ENCODE peak calls at places on chromosome 13, in five cellular contexts. Y is stimulated activated naive CD8-positive, alpha-beta T cell treated with anti-CD3 and anti-CD28 coated beads, Interleukin-15, amount 100 ng/mL, for 72 hours; P is cardiac muscle cell; M is substantia nigra; T is body of pancreas. F is an unnamed sample.

GRCh38 chr13:49303533-49304252 is 56.0 kb downstream of the CDADC1 start:
- DNase-seq in M (peak; percentile 33), P (no peak), T (peak; percentile 76), Y (no peak), F (no peak)

GRCh38 chr13:96018135-96018534 is 35.1 kb downstream of the UGGT2 start:
- DNase-seq in P (no peak), Y (no peak), M (no peak), T (no peak), F (no peak)

GRCh38 chr13:101919541-101920306 is 467.2 kb downstream of the ITGBL1 start:
- DNase-seq in Y (no peak), P (peak; percentile 76), T (no peak), M (no peak), F (no peak)

GRCh38 chr13:41974262-41974900 is 13.5 kb upstream of the VWA8 start:
- DNase-seq in T (no peak), M (no peak), P (no peak), Y (no peak), F (no peak)

GRCh38 chr13:38530492-38530891 is 156.4 kb upstream of the FREM2 start:
- DNase-seq in P (peak; percentile 29), M (no peak), Y (no peak), T (no peak), F (no peak)

GRCh38 chr13:60411464-60411863 is 14.4 kb downstream of the TDRD3 start:
- DNase-seq in Y (no peak), P (no peak), M (no peak), T (no peak), F (no peak)

GRCh38 chr13:113857531-113858195 is 6.2 kb downstream of the GAS6 start:
- DNase-seq in M (no peak), T (peak; percentile 0), Y (no peak), P (no peak), F (no peak)

GRCh38 chr13:98687319-98687718 is 65.2 kb downstream of the SLC15A1 start:
- DNase-seq in P (no peak), T (no peak), M (no peak), Y (no peak), F (no peak)

GRCh38 chr13:35252536-35253205 is 223.8 kb downstream of the MAB21L1 start:
- DNase-seq in Y (no peak), P (no peak), T (no peak), M (no peak), F (no peak)

GRCh38 chr13:107680115-107680514 is 535.2 kb downstream of the LIG4 start:
- DNase-seq in P (no peak), T (no peak), M (no peak), Y (no peak), F (no peak)

GRCh38 chr13:70874646-70875045 is 766.4 kb upstream of the KLHL1 start:
- DNase-seq in Y (no peak), P (no peak), T (no peak), M (no peak), F (no peak)

GRCh38 chr13:113052971-113053370 is 52.6 kb upstream of the F7 start:
- DNase-seq in M (no peak), P (no peak), T (no peak), Y (no peak), F (peak; percentile 53)

GRCh38 chr13:58955546-58956385 is 1208.0 kb downstream of the DIAPH3 start:
- DNase-seq in T (no peak), M (no peak), P (no peak), Y (no peak), F (no peak)

GRCh38 chr13:51814825-51815650 is 11.1 kb upstream of the DHRS12 start:
- DNase-seq in Y (peak; percentile 77), P (peak; percentile 72), T (peak; percentile 78), M (peak; percentile 25), F (no peak)

GRCh38 chr13:93217701-93218100 is 8.9 kb upstream of the GPC6 start:
- DNase-seq in Y (no peak), M (no peak), T (no peak), P (no peak), F (no peak)

GRCh38 chr13:27359203-27359821 is 65.1 kb upstream of the GTF3A start:
- DNase-seq in M (peak; percentile 68), P (peak; percentile 77), Y (peak; percentile 52), T (peak; percentile 78), F (no peak)

GRCh38 chr13:49472186-49472585 is 23.6 kb upstream of the PHF11 start:
- DNase-seq in T (no peak), Y (no peak), M (no peak), P (no peak), F (no peak)

GRCh38 chr13:58855283-58855682 is 1223.7 kb downstream of the PCDH17 start:
- DNase-seq in T (no peak), M (no peak), Y (no peak), P (no peak), F (no peak)

GRCh38 chr13:24605923-24606372 is 74.3 kb upstream of the ATP12A start:
- DNase-seq in P (no peak), M (no peak), T (no peak), Y (no peak), F (no peak)

GRCh38 chr13:84243340-84243739 is 361.1 kb upstream of the SLITRK1 start:
- DNase-seq in T (no peak), Y (no peak), M (no peak), P (no peak), F (no peak)

F was measured in Right ventricle myocardium inferior.